ENCODE peak calls at places on chromosomes 11 and 22, in five cellular contexts. M, E, F, X and H are unnamed samples.

GRCh38 chr11:476416-476815 is 26.3 kb downstream of the PTDSS2 start:
- DNase-seq in M (no peak), E (no peak), F (no peak), X (no peak), H (no peak)

GRCh38 chr22:22553141-22553540 is 5.9 kb downstream of the PRAME start:
- DNase-seq in M (no peak), E (no peak), F (no peak), X (no peak), H (no peak)

GRCh38 chr11:85815186-85815911 is 4.4 kb upstream of the SYTL2 start:
- DNase-seq in M (no peak), E (no peak), F (no peak), X (no peak), H (no peak)

GRCh38 chr11:111635706-111636045 is 33.4 kb downstream of the SIK2 start:
- DNase-seq in M (peak), E (peak), F (no peak), X (no peak), H (no peak)

GRCh38 chr22:33983558-33983957 is 63.3 kb upstream of the LARGE1 start:
- DNase-seq in M (no peak), E (no peak), F (no peak), X (no peak), H (no peak)

GRCh38 chr22:20584872-20585639 is 77.6 kb downstream of the MED15 start:
- DNase-seq in M (no peak), E (no peak), F (no peak), X (no peak), H (no peak)

GRCh38 chr11:124896821-124897391 is 759 bp downstream of the ROBO4 start:
- DNase-seq in M (no peak), E (peak), F (no peak), X (no peak), H (no peak)

GRCh38 chr11:72078477-72078876 is 1.9 kb downstream of the NUMA1 start:
- DNase-seq in M (no peak), E (no peak), F (no peak), X (no peak), H (no peak)

GRCh38 chr11:122215244-122215992 is 99.4 kb upstream of the BLID start:
- DNase-seq in M (no peak), E (peak), F (no peak), X (peak), H (peak)

GRCh38 chr22:32868928-32869327 is 67.4 kb downstream of the TIMP3 start:
- DNase-seq in M (no peak), E (no peak), F (no peak), X (no peak), H (no peak)

GRCh38 chr22:26589367-26589844 is 526 bp downstream of the TPST2 start:
- DNase-seq in M (no peak), E (peak), F (no peak), X (no peak), H (peak)

GRCh38 chr11:2588809-2589537 is 110.8 kb downstream of the KCNQ1OT1 start:
- DNase-seq in M (no peak), E (no peak), F (peak), X (no peak), H (no peak)